ENCODE peak calls at places on chromosome 4, in seven cellular contexts. V is H1, Y is PC-3, E is brain microvascular endothelial cell, J is NB4, L is GM23338, C is endothelial cell of umbilical vein. O is an unnamed sample.
A peak's percentile ranks its signal among the peaks of the same experiment; 100 is the strongest.

GRCh38 chr4:145936142-145937020 is 2.2 kb downstream of the ZNF827 start:
- DNase-seq in V (no peak), Y (peak; percentile 75), J (peak; percentile 8), E (peak; percentile 65), C (peak; percentile 79), L (peak; percentile 83), O (peak; percentile 77)

GRCh38 chr4:10161840-10162239 is 45.2 kb upstream of the WDR1 start:
- DNase-seq in E (no peak), Y (no peak), C (no peak), V (no peak), J (no peak), L (no peak), O (no peak)

GRCh38 chr4:17636341-17636695 is 21.9 kb downstream of the MED28 start:
- DNase-seq in E (no peak), V (no peak), C (no peak), L (no peak), J (no peak), Y (no peak), O (no peak)

GRCh38 chr4:150106886-150107285 is 28.6 kb downstream of the DCLK2 start:
- DNase-seq in Y (no peak), L (no peak), E (no peak), V (no peak), C (no peak), J (no peak), O (no peak)

GRCh38 chr4:165517216-165517615 is 138.4 kb downstream of the CPE start:
- DNase-seq in E (no peak), L (no peak), V (no peak), J (no peak), Y (no peak), C (no peak), O (no peak)

GRCh38 chr4:100593933-100594332 is 76.1 kb upstream of the EMCN start:
- DNase-seq in C (no peak), Y (no peak), L (no peak), E (no peak), V (no peak), J (peak; percentile 29), O (no peak)

GRCh38 chr4:77734928-77735327 is 84.2 kb downstream of the CNOT6L start:
- DNase-seq in E (peak; percentile 77), V (peak; percentile 2), L (peak; percentile 58), J (peak; percentile 90), C (no peak), Y (no peak), O (peak; percentile 46)

GRCh38 chr4:71683309-71683708 is 100.6 kb downstream of the GC start:
- DNase-seq in Y (no peak), E (no peak), C (no peak), L (no peak), V (no peak), J (no peak), O (peak; percentile 22)

GRCh38 chr4:2284161-2284933 is 22.4 kb upstream of the MXD4 start:
- DNase-seq in Y (no peak), L (no peak), E (no peak), C (no peak), V (no peak), J (no peak), O (no peak)

GRCh38 chr4:122783301-122784215 is 43.1 kb upstream of the FGF2 start:
- DNase-seq in C (peak; percentile 86), Y (peak; percentile 95), E (peak; percentile 91), L (peak; percentile 99), V (peak; percentile 95), J (no peak), O (peak; percentile 98)

GRCh38 chr4:11625206-11625605 is 196.5 kb upstream of the HS3ST1 start:
- DNase-seq in J (no peak), L (no peak), V (no peak), E (no peak), C (peak; percentile 78), Y (no peak), O (no peak)

GRCh38 chr4:1980561-1981041 is 28.2 kb downstream of the NELFA start:
- DNase-seq in J (no peak), E (no peak), V (no peak), Y (no peak), C (no peak), L (no peak), O (no peak)

GRCh38 chr4:63580796-63581475 is 828.3 kb downstream of the TECRL start:
- DNase-seq in V (no peak), C (no peak), J (peak; percentile 34), E (no peak), Y (no peak), L (no peak), O (no peak)

GRCh38 chr4:57104706-57105560 is 5.3 kb downstream of the IGFBP7 start:
- DNase-seq in J (no peak), Y (no peak), E (no peak), V (no peak), L (no peak), C (no peak), O (peak; percentile 48)

GRCh38 chr4:14856076-14856926 is 146.0 kb upstream of the CPEB2 start:
- DNase-seq in J (peak; percentile 94), E (peak; percentile 99), Y (peak; percentile 94), C (peak; percentile 35), V (peak; percentile 27), L (no peak), O (peak; percentile 97)

GRCh38 chr4:108360857-108361820 is 192.4 kb upstream of the LEF1 start:
- DNase-seq in V (peak; percentile 15), L (peak; percentile 69), Y (peak; percentile 4), E (peak; percentile 77), J (no peak), C (no peak), O (peak; percentile 10)

GRCh38 chr4:55116450-55116849 is 8.9 kb downstream of the KDR start:
- DNase-seq in J (no peak), C (peak; percentile 66), L (no peak), V (no peak), E (peak; percentile 81), Y (peak; percentile 46), O (peak; percentile 90)

DNA sequence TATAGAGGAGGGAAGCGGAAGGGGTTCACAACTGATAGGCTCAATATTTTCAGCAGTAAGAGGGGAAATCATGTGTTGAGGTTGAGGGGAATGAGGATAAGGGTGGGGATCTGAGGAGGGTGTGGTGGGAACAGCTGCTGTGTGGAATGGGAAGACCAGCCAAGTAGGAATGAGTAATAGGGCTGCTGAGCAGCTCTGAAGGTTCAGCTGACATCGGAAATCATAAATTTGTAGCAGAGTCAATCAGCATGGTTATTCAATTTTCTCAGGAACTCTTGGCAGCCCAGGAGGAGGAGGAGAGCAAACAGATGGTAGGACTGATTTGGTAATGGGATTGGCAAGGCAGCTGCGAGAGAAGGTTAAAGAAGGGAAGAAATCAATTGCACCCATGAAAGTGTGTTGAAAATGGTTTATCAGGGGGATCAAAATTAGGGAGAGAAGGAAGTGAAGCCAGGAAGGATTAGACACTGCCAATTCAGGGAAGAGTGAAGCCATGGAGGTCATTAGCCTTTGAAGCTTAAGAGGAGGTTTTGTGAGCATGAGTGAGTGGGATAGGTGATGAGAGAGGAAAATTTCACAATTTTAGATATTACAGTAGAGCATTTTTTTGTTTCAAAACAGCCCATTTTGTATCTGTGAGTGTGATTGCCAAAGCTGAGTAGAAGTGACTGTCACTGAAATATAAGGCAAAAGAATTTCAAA is 82.6 kb downstream of the PCDH7 start:
- DNase-seq in J (no peak), V (no peak), E (no peak), L (no peak), Y (peak; percentile 42), C (peak; percentile 75), O (peak; percentile 90)
- H3K4me3 ChIP-seq in J (no peak overlapping the region), V (no peak overlapping the region), E (no peak overlapping the region), L (no peak overlapping the region), Y (no peak overlapping the region), C (no peak overlapping the region), O (peak overlapping the region; percentile 3)

GRCh38 chr4:41693629-41694028 is 54.9 kb downstream of the PHOX2B start:
- DNase-seq in L (peak; percentile 55), J (peak; percentile 57), E (peak; percentile 12), C (peak; percentile 38), Y (peak; percentile 54), V (no peak), O (peak; percentile 45)
- TF ChIP-seq CTCF in L (peak; percentile 59), J (peak; percentile 40), E (peak; percentile 59), C (peak; percentile 33), Y (peak; percentile 65), V (peak; percentile 45), O (peak; percentile 66)

DNA sequence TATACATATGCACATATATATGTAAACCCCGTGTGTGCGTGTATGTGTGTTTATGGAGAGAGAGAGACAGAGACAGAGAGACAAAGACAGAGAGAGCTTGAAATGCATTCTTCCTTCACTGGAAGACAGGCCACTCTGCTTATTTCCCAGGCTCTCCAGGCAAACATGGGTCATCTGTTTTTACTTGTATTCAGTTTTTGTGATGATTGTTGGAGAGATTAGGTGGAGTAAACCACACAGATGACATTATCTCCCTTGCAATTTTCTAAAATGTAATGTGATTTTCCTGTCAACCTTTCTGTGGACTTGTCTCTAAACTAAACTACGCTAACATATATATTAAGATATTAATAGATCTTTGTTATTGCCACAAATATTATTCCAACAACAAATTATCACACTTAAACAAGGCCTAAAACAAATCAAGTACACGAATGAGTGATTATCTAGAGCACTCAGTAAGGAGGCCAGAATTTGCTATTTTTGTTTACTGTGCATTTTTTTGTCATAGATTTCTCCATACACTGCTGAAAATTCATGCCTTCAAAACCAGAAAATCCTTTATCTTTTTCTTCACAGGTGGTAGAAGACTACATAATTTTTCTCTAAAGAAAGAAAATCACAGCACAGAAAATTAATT is 251.8 kb upstream of the SLIT2 start:
- DNase-seq in V (no peak), C (no peak), E (no peak), J (no peak), L (no peak), Y (no peak), O (no peak)
- H3K4me3 ChIP-seq in V (no peak overlapping the region), C (no peak overlapping the region), E (no peak overlapping the region), J (no peak overlapping the region), L (no peak overlapping the region), Y (no peak overlapping the region), O (no peak overlapping the region)

GRCh38 chr4:52100062-52100461 is 49.0 kb downstream of the SPATA18 start:
- DNase-seq in V (no peak), E (no peak), L (no peak), J (no peak), Y (peak; percentile 76), C (peak; percentile 16), O (peak; percentile 84)

GRCh38 chr4:52102587-52102986 is 51.5 kb downstream of the SPATA18 start:
- DNase-seq in E (no peak), Y (peak; percentile 99), V (no peak), C (peak; percentile 35), J (no peak), L (no peak), O (peak; percentile 33)

GRCh38 chr4:52105276-52105675 is 54.2 kb downstream of the SPATA18 start:
- DNase-seq in L (no peak), V (no peak), Y (peak; percentile 71), C (no peak), E (no peak), J (no peak), O (no peak)

GRCh38 chr4:52106142-52106541 is 55.0 kb downstream of the SPATA18 start:
- DNase-seq in J (no peak), V (no peak), C (no peak), E (no peak), Y (no peak), L (no peak), O (no peak)

DNA sequence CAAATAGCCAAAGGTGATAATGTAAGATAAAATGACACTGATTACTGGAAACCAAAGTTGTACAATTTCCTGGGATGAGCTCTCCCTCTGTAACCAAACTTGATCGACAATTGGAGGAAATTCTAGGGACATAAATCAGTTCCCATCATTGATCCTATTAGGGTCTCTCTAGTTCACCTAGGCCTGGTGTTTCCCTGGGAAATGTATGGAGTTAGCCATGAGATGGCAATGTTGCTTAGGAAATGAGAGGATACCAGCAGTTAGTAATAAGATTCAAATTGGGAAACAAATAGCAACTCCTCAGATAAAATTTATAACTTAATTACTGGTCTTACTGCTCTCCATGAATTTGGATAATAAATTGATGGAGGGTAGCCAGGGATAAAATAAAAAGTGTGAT is 52.2 kb downstream of the SPATA18 start:
- DNase-seq in V (no peak), Y (peak; percentile 81), L (peak; percentile 69), C (peak; percentile 7), E (no peak), J (no peak), O (peak; percentile 56)
- TF ChIP-seq CTCF in V (peak; percentile 53), Y (peak; percentile 91), L (peak; percentile 69), C (no peak), E (peak; percentile 42), J (no peak), O (peak; percentile 54)

O was measured in fibroblast of the aortic adventitia.